ENCODE peak calls at places on chromosomes 13 and 19, in four cellular contexts. T is CD8-positive, alpha-beta T cell; F is bronchial epithelial cell; N is adrenal gland. W is an unnamed sample.

GRCh38 chr13:47289578-47289977 is 392.7 kb upstream of the HTR2A start:
- DNase-seq in T (no peak), F (peak; percentile 62), N (no peak), W (no peak)

GRCh38 chr19:46413262-46414031 is at the start of gene CCDC8:
- DNase-seq in T (no peak), F (peak; percentile 76), N (peak; percentile 93), W (no peak)

GRCh38 chr19:38543807-38544568 is 73.8 kb downstream of the MAP4K1 start:
- DNase-seq in T (no peak), F (peak; percentile 79), N (peak; percentile 95), W (no peak)

GRCh38 chr13:89746554-89746953 is 1600.9 kb upstream of the MIR17HG start:
- DNase-seq in T (no peak), F (no peak), N (no peak), W (no peak)

GRCh38 chr13:44739539-44739938 is 163.4 kb upstream of the TSC22D1 start:
- DNase-seq in T (no peak), F (no peak), N (no peak), W (no peak)

GRCh38 chr13:79451500-79451962 is 29.4 kb upstream of the NDFIP2 start:
- DNase-seq in T (peak; percentile 79), F (peak; percentile 89), N (peak; percentile 83), W (peak; percentile 25)

GRCh38 chr19:2477141-2477710 is 1.3 kb downstream of the GADD45B start:
- DNase-seq in T (peak; percentile 45), F (peak; percentile 64), N (no peak), W (peak; percentile 51)

GRCh38 chr13:35818577-35819165 is 312.5 kb downstream of the DCLK1 start:
- DNase-seq in T (no peak), F (peak; percentile 48), N (no peak), W (no peak)

GRCh38 chr13:26480246-26480855 is 77.1 kb upstream of the WASF3 start:
- DNase-seq in T (no peak), F (peak; percentile 57), N (no peak), W (no peak)

GRCh38 chr19:16841391-16841926 is 12.3 kb downstream of the SIN3B start:
- DNase-seq in T (no peak), F (no peak), N (no peak), W (no peak)

GRCh38 chr19:16836906-16837362 is 7.7 kb downstream of the SIN3B start:
- DNase-seq in T (no peak), F (no peak), N (no peak), W (no peak)

GRCh38 chr19:16834747-16835146 is 5.5 kb downstream of the SIN3B start:
- DNase-seq in T (no peak), F (peak; percentile 72), N (no peak), W (no peak)

GRCh38 chr19:16831531-16831930 is 2.3 kb downstream of the SIN3B start:
- DNase-seq in T (no peak), F (no peak), N (no peak), W (no peak)

DNA sequence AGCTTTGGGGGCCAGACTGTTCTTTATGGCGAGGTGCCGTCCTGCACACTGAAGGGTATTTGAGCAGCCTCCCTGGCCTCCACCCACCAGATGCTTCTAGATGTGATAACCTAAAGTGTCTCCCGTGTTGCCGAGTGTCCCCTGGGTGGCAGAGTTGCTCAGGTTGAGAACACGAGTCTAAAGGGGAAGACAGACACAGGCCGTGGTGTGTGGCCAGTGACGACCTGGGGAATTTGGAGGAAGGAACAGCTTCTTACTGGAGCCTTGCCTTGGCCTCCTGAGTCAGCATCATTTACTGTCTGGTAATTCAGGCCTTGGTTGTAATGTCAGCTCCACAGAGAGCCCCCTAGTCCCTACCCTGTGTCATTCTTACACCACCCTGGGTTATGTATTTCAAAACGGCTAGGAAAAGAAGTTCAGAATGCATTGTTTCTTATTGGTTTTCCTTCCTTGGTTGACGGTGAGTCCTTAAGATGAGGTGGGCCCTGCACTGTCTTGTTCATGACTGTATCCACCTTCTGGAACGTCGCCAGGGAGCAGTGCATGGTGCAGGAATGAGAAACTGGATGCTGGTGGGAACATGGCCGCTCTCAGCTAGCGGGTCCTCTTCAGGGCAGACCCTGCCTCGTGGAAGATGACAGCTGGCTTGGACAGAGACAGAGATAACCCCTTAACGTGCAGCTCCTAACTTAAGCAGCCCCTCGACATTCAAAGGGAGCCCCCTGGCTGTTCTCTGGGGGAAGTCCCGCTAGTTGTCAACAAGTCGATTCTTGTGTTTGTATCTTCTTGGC is 7.1 kb downstream of the SIN3B start:
- DNase-seq in T (no peak), F (peak; percentile 22), N (no peak), W (peak; percentile 29)
- TF ChIP-seq CTCF in T (no peak), F (no peak), N (no peak), W (no peak)

GRCh38 chr13:42129033-42129432 is 80.6 kb downstream of the DGKH start:
- DNase-seq in T (no peak), F (no peak), N (no peak), W (no peak)
- TF ChIP-seq CTCF in T (no peak), F (no peak), N (no peak), W (no peak)

DNA sequence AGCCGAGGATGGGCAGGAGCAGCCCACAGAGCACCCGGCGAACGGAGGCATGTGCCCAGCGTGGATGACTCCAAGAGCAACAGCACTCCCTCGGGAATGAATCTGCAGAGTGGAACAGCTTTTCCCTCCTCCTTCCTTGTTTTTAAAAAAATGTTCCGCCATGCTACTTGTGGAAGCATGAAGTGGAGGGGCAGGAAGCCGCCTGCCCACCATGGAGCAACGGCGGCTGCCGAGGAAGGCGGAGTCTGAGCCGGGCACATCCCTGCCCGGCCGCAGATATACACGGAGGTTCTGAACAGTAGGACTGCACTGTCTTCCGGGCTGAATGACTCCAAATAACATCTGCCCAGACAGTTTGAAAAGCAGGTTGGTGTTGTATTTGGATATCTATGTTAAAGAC is 65.2 kb downstream of the SOX1 start:
- DNase-seq in T (no peak), F (no peak), N (no peak), W (no peak)
- TF ChIP-seq CTCF in T (no peak), F (no peak), N (no peak), W (no peak)

GRCh38 chr19:11195681-11196080 is 1.7 kb downstream of the KANK2 start:
- DNase-seq in T (no peak), F (no peak), N (no peak), W (no peak)

GRCh38 chr19:11198769-11199469 is 1.6 kb upstream of the KANK2 start:
- DNase-seq in T (no peak), F (no peak), N (no peak), W (no peak)

GRCh38 chr19:11196406-11197287 is 698 bp downstream of the KANK2 start:
- DNase-seq in T (no peak), F (no peak), N (no peak), W (no peak)

GRCh38 chr19:11198175-11198534 is 810 bp upstream of the KANK2 start:
- DNase-seq in T (no peak), F (no peak), N (no peak), W (no peak)

GRCh38 chr19:11197291-11198174 is at the start of gene KANK2:
- DNase-seq in T (peak; percentile 70), F (peak; percentile 37), N (peak; percentile 85), W (peak; percentile 83)
- TF ChIP-seq CTCF in T (no peak), F (no peak), N (no peak), W (no peak)

GRCh38 chr13:22103046-22103445 is 432.2 kb downstream of the FGF9 start:
- DNase-seq in T (no peak), F (no peak), N (no peak), W (no peak)
- TF ChIP-seq CTCF in T (no peak), F (no peak), N (no peak), W (no peak)